ENCODE peak calls at places on chromosomes 12 and 14, in ten cellular contexts. H, T, J, Q, L, V, W, I, G and E are unnamed samples. For H3K27me3, the result is how much of the 10 kb centered on the place peaks cover.

GRCh38 chr14:63717704-63718103 is 10.2 kb downstream of the SGPP1 start:
- DNase-seq in H (peak), T (no peak), J (no peak), Q (no peak), L (no peak), V (no peak), W (no peak), I (no peak), G (no peak), E (no peak)

GRCh38 chr12:59699408-59700144 is 103.7 kb downstream of the SLC16A7 start:
- DNase-seq in H (no peak), T (no peak), J (no peak), Q (no peak), L (no peak), V (no peak), W (no peak), I (no peak), G (no peak), E (no peak)

GRCh38 chr14:20603813-20604212 is 12.6 kb upstream of the RNASE12 start:
- DNase-seq in H (no peak), T (no peak), J (no peak), Q (no peak), L (no peak), V (no peak), W (no peak), I (no peak), G (no peak), E (no peak)

GRCh38 chr12:69254046-69254445 is 14.7 kb downstream of the CPSF6 start:
- DNase-seq in H (peak), T (peak), J (no peak), Q (peak), L (no peak), V (no peak), W (no peak), I (no peak), G (peak), E (no peak)

GRCh38 chr12:96400631-96401060 is 407 bp upstream of the CDK17 start:
- DNase-seq in H (peak), T (no peak), J (no peak), Q (no peak), L (no peak), V (no peak), W (no peak), I (no peak), G (no peak), E (no peak)

GRCh38 chr12:12070674-12071661 is at the start of gene BCL2L14:
- DNase-seq in H (no peak), T (no peak), J (no peak), Q (no peak), L (peak), V (no peak), W (no peak), I (no peak), G (no peak), E (no peak)

GRCh38 chr14:99484106-99484505 is 2.9 kb downstream of the CCNK start:
- DNase-seq in H (no peak), T (no peak), J (no peak), Q (no peak), L (no peak), V (no peak), W (no peak), I (no peak), G (no peak), E (no peak)

GRCh38 chr12:98238513-98238912 is 276.9 kb upstream of the TMPO start:
- DNase-seq in H (no peak), T (no peak), J (no peak), Q (no peak), L (no peak), V (no peak), W (no peak), I (no peak), G (no peak), E (no peak)

GRCh38 chr14:35699791-35700444 is 109.2 kb downstream of the RALGAPA1 start:
- DNase-seq in H (no peak), T (no peak), J (no peak), Q (no peak), L (no peak), V (no peak), W (no peak), I (no peak), G (no peak), E (no peak)

GRCh38 chr12:75641031-75641780 is 129.8 kb upstream of the KRR1 start:
- DNase-seq in H (no peak), T (no peak), J (no peak), Q (no peak), L (no peak), V (no peak), W (peak), I (peak), G (peak), E (peak)

GRCh38 chr14:33774866-33775519 is 175.9 kb downstream of the EGLN3 start:
- DNase-seq in H (peak), T (no peak), J (no peak), Q (no peak), L (no peak), V (no peak), W (no peak), I (no peak), G (no peak), E (no peak)

GRCh38 chr14:68501621-68502052 is 291.2 kb downstream of the ZFP36L1 start:
- DNase-seq in H (no peak), T (no peak), J (peak), Q (no peak), L (no peak), V (peak), W (no peak), I (no peak), G (no peak), E (no peak)

GRCh38 chr12:3242199-3242863 is 165.2 kb downstream of the TSPAN9 start:
- DNase-seq in H (no peak), T (no peak), J (no peak), Q (no peak), L (no peak), V (no peak), W (no peak), I (no peak), G (no peak), E (no peak)

GRCh38 chr12:124920353-124920935 is 6.0 kb upstream of the UBC start:
- DNase-seq in H (no peak), T (no peak), J (no peak), Q (no peak), L (no peak), V (no peak), W (no peak), I (no peak), G (no peak), E (no peak)

GRCh38 chr12:10247659-10248058 is 35.0 kb downstream of the GABARAPL1 start:
- DNase-seq in H (no peak), T (no peak), J (no peak), Q (no peak), L (no peak), V (no peak), W (no peak), I (no peak), G (no peak), E (no peak)

GRCh38 chr14:60658909-60659585 is 9.8 kb upstream of the SIX1 start:
- DNase-seq in H (no peak), T (no peak), J (no peak), Q (no peak), L (no peak), V (no peak), W (no peak), I (no peak), G (no peak), E (no peak)

GRCh38 chr12:2125651-2126050 is 72.9 kb downstream of the CACNA1C start:
- DNase-seq in H (no peak), T (no peak), J (no peak), Q (no peak), L (no peak), V (no peak), W (no peak), I (no peak), G (no peak), E (no peak)

GRCh38 chr14:72673179-72673578 is 220.7 kb downstream of the DPF3 start:
- DNase-seq in H (no peak), T (no peak), J (no peak), Q (no peak), L (no peak), V (no peak), W (no peak), I (no peak), G (no peak), E (no peak)

GRCh38 chr12:91913651-91914050 is 232.0 kb downstream of the BTG1 start:
- DNase-seq in H (peak), T (no peak), J (no peak), Q (no peak), L (no peak), V (no peak), W (no peak), I (no peak), G (no peak), E (no peak)

GRCh38 chr12:63276537-63277365 is 125.8 kb upstream of the AVPR1A start:
- DNase-seq in H (peak), T (no peak), J (no peak), Q (no peak), L (peak), V (peak), W (no peak), I (peak), G (peak), E (no peak)

GRCh38 chr12:47789712-47790489 is 16.9 kb downstream of the SLC48A1 start:
- DNase-seq in H (no peak), T (no peak), J (no peak), Q (no peak), L (no peak), V (no peak), W (no peak), I (no peak), G (no peak), E (no peak)

GRCh38 chr12:107400686-107401447 is 284.7 kb upstream of the PWP1 start:
- DNase-seq in H (no peak), T (no peak), J (no peak), Q (no peak), L (no peak), V (no peak), W (no peak), I (no peak), G (no peak), E (no peak)

GRCh38 chr12:66149702-66150398 is 19.3 kb upstream of the LLPH start:
- DNase-seq in H (peak), T (no peak), J (peak), Q (no peak), L (peak), V (no peak), W (no peak), I (no peak), G (peak), E (no peak)

GRCh38 chr12:57614178-57614947 is 3.1 kb downstream of the ARHGEF25 start:
- DNase-seq in H (no peak), T (no peak), J (no peak), Q (no peak), L (no peak), V (no peak), W (no peak), I (peak), G (peak), E (no peak)

GRCh38 chr14:105421723-105422615 is 2.3 kb downstream of the MTA1 start:
- DNase-seq in H (no peak), T (no peak), J (no peak), Q (no peak), L (no peak), V (no peak), W (no peak), I (no peak), G (no peak), E (no peak)

GRCh38 chr14:77965919-77966435 is 166.1 kb downstream of the ADCK1 start:
- DNase-seq in H (peak), T (no peak), J (peak), Q (no peak), L (no peak), V (peak), W (no peak), I (peak), G (peak), E (no peak)

GRCh38 chr12:63952980-63953379 is 108.5 kb downstream of the SRGAP1 start:
- DNase-seq in H (no peak), T (no peak), J (no peak), Q (no peak), L (no peak), V (no peak), W (no peak), I (no peak), G (no peak), E (no peak)

GRCh38 chr12:101053203-101053602 is 156.8 kb downstream of the SLC5A8 start:
- DNase-seq in H (no peak), T (no peak), J (no peak), Q (no peak), L (no peak), V (no peak), W (no peak), I (no peak), G (no peak), E (no peak)

GRCh38 chr12:68565391-68565903 is 45.3 kb upstream of the RAP1B start:
- DNase-seq in H (peak), T (peak), J (no peak), Q (no peak), L (no peak), V (no peak), W (no peak), I (no peak), G (no peak), E (no peak)

GRCh38 chr12:107761502-107761904 is 566 bp upstream of the PRDM4 start:
- DNase-seq in H (no peak), T (no peak), J (no peak), Q (no peak), L (no peak), V (peak), W (no peak), I (no peak), G (no peak), E (no peak)

GRCh38 chr14:98946995-98947394 is 325.0 kb downstream of the BCL11B start:
- DNase-seq in H (no peak), T (no peak), J (no peak), Q (no peak), L (no peak), V (peak), W (no peak), I (no peak), G (no peak), E (no peak)

GRCh38 chr14:102498005-102498677 is 11.4 kb downstream of the ANKRD9 start:
- DNase-seq in H (no peak), T (no peak), J (no peak), Q (no peak), L (no peak), V (no peak), W (no peak), I (no peak), G (peak), E (no peak)

GRCh38 chr14:105701456-105702274 is 175.3 kb downstream of the TMEM121 start:
- DNase-seq in H (no peak), T (no peak), J (no peak), Q (no peak), L (no peak), V (no peak), W (no peak), I (no peak), G (no peak), E (no peak)

GRCh38 chr12:42144174-42144423 is 575 bp downstream of the GXYLT1 start:
- DNase-seq in H (no peak), T (no peak), J (no peak), Q (no peak), L (peak), V (no peak), W (no peak), I (no peak), G (peak), E (no peak)

GRCh38 chr12:108833355-108833733 is 24.0 kb downstream of the SSH1 start:
- DNase-seq in H (peak), T (no peak), J (peak), Q (no peak), L (no peak), V (no peak), W (no peak), I (no peak), G (no peak), E (no peak)
- H3K27ac ChIP-seq in H (peak), T (peak), J (peak), Q (no peak), L (peak), V (peak), W (no peak), I (no peak), G (no peak), E (no peak)

DNA sequence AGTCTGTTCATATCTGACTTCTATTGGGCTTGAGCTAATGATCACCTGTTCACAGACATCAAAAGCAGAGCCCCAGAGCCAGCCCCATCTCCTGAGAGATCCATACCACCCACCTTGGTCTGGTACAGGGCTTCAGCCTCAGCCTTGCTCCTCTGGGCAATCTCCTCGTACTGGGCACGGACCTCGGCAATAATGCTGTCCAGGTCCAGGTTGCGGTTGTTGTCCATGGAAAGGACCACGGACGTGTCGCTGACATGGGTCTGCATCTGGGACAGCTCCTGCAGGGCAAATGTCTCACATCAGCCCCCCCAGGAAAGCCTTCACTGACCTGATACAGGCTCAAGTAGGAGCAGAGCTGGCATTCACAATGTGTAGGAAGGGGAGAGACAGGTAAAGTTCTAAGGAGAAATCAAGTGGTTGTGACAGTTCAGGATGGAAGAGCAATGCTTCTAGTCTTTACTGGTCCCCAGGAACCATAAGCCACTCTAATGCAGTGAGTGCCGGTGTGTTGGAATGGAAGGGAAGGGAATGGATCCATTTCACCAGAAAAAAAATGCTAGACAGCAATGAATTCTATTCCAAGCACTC is 5.2 kb downstream of the KRT4 start:
- DNase-seq in H (no peak), T (no peak), J (no peak), Q (no peak), L (no peak), V (no peak), W (no peak), I (no peak), G (no peak), E (no peak)
- H3K27me3 ChIP-seq in H (under half), T (under half), J (under half), Q (under half), L (under half), V (under half), W (under half), I (under half), G (under half), E (under half)

DNA sequence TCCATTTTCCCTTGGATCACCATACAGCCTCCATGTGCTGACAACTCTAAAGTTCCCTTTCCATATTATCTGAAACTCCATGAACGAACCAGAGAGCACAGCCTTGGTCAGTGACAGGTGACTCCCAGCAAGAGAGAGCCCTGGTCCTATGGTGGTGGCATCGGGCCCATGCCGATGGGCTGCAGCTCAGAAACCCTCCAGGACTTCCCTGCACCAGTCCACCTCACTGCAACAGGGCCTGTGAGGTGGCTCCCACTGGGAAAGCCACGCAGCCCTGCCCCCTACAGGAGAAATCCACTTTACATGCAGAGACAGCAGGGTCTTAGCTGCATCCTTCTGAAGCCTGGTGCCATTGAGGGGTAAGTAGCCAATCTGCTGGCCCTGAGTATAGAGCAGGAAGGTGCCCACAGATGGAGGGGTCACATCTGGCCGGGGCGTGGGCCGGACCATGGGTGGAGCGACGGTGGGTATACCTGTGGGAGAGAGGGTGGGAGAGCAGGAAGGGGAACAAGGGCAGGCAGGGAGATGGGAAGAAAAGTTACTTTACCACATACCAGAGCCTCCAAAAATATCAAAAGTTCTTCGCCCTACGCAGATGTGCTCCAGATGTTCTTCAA is 24.7 kb downstream of the RTRAF start:
- DNase-seq in H (no peak), T (no peak), J (no peak), Q (no peak), L (no peak), V (no peak), W (no peak), I (peak), G (peak), E (no peak)
- H3K27ac ChIP-seq in H (no peak), T (no peak), J (no peak), Q (no peak), L (no peak), V (no peak), W (no peak), I (peak), G (no peak), E (no peak)

GRCh38 chr12:132451836-132452195 is 38.1 kb upstream of the FBRSL1 start:
- DNase-seq in H (no peak), T (no peak), J (no peak), Q (no peak), L (no peak), V (no peak), W (no peak), I (no peak), G (no peak), E (no peak)
- H3K27me3 ChIP-seq in H (under half), T (under half), J (under half), Q (under half), L (under half), V (under half), W (under half), I (under half), G (under half), E (under half)

GRCh38 chr14:49945448-49946319 is 52.8 kb downstream of the ARF6 start:
- DNase-seq in H (no peak), T (no peak), J (no peak), Q (peak), L (no peak), V (no peak), W (no peak), I (no peak), G (no peak), E (no peak)
- H3K27ac ChIP-seq in H (peak), T (peak), J (peak), Q (peak), L (peak), V (no peak), W (peak), I (no peak), G (no peak), E (peak)

DNA sequence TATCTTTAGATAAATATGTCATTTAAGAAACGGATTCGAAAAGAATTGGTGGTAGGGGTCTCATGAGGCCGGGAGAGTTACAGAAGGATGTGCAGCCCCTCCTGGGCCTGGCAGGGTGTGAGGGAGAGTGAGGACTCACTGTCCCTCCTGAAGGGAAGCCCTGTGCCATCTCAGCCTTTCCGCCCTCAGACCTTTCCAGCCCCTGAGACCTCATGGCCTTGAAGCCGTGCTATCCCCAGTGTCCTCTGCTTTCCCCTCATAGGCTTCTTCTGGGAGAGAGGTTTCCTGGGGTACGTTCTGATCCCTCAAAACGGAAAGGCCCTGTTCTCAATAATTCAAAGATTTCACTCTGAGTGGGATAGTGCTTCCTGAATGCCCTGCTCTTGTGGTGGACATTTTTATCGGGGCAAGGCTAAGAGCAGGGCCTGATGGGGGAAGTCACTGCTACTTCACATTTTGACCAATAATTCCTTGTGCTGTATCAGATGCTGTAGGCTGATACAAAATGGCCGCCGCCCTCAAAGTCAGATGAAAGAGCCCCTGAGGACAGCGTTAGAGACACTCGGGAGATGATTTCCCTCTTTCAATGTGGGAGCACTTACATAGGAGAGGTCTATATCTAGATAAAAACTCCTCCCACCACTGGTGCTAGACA is 1.3 kb downstream of the CD4 start:
- DNase-seq in H (no peak), T (no peak), J (no peak), Q (no peak), L (no peak), V (no peak), W (no peak), I (peak), G (no peak), E (no peak)
- H3K27me3 ChIP-seq in H (under half), T (under half), J (under half), Q (under half), L (under half), V (under half), W (under half), I (under half), G (under half), E (under half)

DNA sequence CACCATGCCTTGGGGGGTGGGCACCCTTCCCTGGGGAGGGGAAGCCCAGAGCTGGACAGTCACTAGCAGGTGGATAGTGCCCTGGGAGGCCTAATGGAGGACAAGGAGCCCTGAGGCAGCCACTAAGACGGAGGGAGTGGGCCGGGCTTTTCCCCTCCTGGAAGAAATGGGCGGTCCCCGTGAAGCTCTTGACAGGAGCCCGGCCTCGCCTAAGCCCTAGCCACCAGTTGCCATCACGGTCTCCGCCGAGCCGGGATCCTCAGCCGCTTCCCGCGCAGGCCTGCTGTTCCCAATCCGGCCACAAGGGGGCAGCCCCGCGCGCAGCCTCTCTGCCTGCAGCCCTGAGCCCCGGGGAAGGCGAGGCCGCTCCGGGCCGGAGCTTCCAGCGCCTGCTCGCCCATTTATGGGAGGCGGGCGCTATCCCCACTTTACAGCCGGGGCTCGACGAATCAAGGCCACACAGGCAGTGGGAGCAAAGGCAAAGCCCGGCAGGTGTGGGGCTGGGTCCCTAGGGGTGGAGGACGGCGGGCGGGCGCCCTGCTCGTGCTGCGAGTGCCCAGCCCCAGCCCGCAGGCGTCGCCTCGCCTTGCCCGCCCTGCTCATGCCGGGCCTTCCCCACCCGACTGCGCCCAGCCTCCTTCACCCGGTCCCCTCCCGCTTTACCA is 61.5 kb downstream of the LGMN start:
- DNase-seq in H (peak), T (no peak), J (peak), Q (peak), L (peak), V (peak), W (peak), I (peak), G (peak), E (no peak)
- H3K27ac ChIP-seq in H (no peak), T (no peak), J (no peak), Q (no peak), L (no peak), V (peak), W (no peak), I (no peak), G (no peak), E (no peak)